ENCODE peak calls at places on chromosomes 1 and 21, in seven cellular contexts. Q is adrenal gland, J is body of pancreas, P is tibial nerve, X is A549, N is IMR-90, I is transverse colon. M is an unnamed sample.

GRCh38 chr1:112439592-112439991 is 43.6 kb downstream of the CTTNBP2NL start:
- DNase-seq in J (no peak), N (no peak), Q (no peak), I (no peak), P (no peak), X (no peak), M (no peak)

GRCh38 chr1:155513300-155513926 is 49.2 kb downstream of the ASH1L start:
- DNase-seq in J (no peak), P (no peak), X (no peak), N (peak; percentile 79), Q (peak; percentile 68), I (no peak), M (no peak)

GRCh38 chr1:18580676-18581419 is 49.8 kb upstream of the PAX7 start:
- DNase-seq in P (no peak), X (no peak), I (no peak), J (peak; percentile 27), Q (no peak), N (no peak), M (no peak)

GRCh38 chr1:200231787-200232222 is 178.0 kb downstream of the ZNF281 start:
- DNase-seq in I (no peak), Q (no peak), J (no peak), P (no peak), X (no peak), N (peak; percentile 45), M (no peak)

GRCh38 chr1:185938396-185938795 is 204.2 kb downstream of the HMCN1 start:
- DNase-seq in P (no peak), I (no peak), N (peak; percentile 4), Q (no peak), J (no peak), X (no peak), M (no peak)

GRCh38 chr1:226912587-226913176 is 27.4 kb upstream of the COQ8A start:
- DNase-seq in J (peak; percentile 86), Q (peak; percentile 85), X (peak; percentile 44), I (peak; percentile 75), P (no peak), N (peak; percentile 6), M (no peak)

GRCh38 chr1:9073148-9073547 is 3.7 kb upstream of the SLC2A5 start:
- DNase-seq in J (no peak), I (no peak), X (no peak), P (no peak), Q (no peak), N (no peak), M (no peak)

GRCh38 chr1:23964235-23964668 is 4.6 kb downstream of the PNRC2 start:
- DNase-seq in P (no peak), X (no peak), I (no peak), J (no peak), Q (no peak), N (no peak), M (no peak)

GRCh38 chr1:211259596-211260126 is 495 bp downstream of the RCOR3 start:
- DNase-seq in J (peak; percentile 56), X (peak; percentile 78), N (no peak), I (peak; percentile 61), Q (peak; percentile 74), P (peak; percentile 19), M (no peak)

GRCh38 chr1:3011631-3012510 is 9.4 kb upstream of the ACTRT2 start:
- DNase-seq in I (peak; percentile 4), Q (no peak), X (no peak), J (peak; percentile 13), P (no peak), N (no peak), M (no peak)

GRCh38 chr21:41164981-41165650 is 2.8 kb upstream of the BACE2 start:
- DNase-seq in P (peak; percentile 70), J (peak; percentile 64), N (peak; percentile 58), X (peak; percentile 56), Q (no peak), I (peak; percentile 63), M (no peak)

GRCh38 chr1:6224733-6225132 is 11.0 kb downstream of the ICMT start:
- DNase-seq in X (no peak), P (no peak), I (no peak), J (no peak), N (no peak), Q (peak; percentile 66), M (no peak)

GRCh38 chr1:66326867-66327266 is 207.1 kb upstream of the SGIP1 start:
- DNase-seq in X (no peak), N (no peak), I (no peak), J (no peak), Q (no peak), P (no peak), M (no peak)

GRCh38 chr1:80445021-80445420 is 1355.7 kb upstream of the ADGRL2 start:
- DNase-seq in X (no peak), I (no peak), J (no peak), Q (no peak), N (no peak), P (no peak), M (no peak)

GRCh38 chr21:44742418-44743153 is 31.2 kb upstream of the TSPEAR start:
- DNase-seq in Q (no peak), N (peak; percentile 4), P (no peak), J (no peak), I (no peak), X (peak; percentile 33), M (no peak)
- TF ChIP-seq CTCF in Q (no peak), N (peak; percentile 17), P (peak; percentile 4), J (no peak), I (peak; percentile 6), X (peak; percentile 48), M (no peak)

DNA sequence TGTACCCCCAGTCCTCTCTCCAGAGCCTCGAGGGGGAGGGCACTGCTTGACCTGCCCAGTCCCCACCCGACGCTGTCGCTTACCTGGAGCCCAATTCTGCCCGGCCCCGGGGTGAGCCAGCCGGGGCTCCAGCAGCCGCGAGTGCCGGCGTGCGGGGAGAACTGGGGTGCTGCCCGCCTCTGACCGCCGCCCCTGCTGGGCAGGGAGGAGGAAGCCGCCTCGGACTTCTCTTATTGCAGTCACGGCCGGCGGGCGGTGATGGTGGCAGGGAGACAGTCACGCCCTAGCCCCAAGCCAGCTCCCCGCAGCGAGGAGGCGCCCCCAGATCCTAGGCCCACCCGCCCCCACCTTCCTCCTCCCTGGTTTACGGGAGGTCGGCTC is at the start of gene FGR:
- DNase-seq in P (peak; percentile 24), X (no peak), J (no peak), Q (no peak), I (no peak), N (no peak), M (no peak)
- H3K4me1 ChIP-seq in P (peaks cover 46% of the 10 kb centered on the region), X (no peaks in the 10 kb centered on the region), J (peaks cover 13% of the 10 kb centered on the region), Q (no peaks in the 10 kb centered on the region), I (peaks cover 12% of the 10 kb centered on the region), N (no peaks in the 10 kb centered on the region), M (peaks cover 47% of the 10 kb centered on the region)

DNA sequence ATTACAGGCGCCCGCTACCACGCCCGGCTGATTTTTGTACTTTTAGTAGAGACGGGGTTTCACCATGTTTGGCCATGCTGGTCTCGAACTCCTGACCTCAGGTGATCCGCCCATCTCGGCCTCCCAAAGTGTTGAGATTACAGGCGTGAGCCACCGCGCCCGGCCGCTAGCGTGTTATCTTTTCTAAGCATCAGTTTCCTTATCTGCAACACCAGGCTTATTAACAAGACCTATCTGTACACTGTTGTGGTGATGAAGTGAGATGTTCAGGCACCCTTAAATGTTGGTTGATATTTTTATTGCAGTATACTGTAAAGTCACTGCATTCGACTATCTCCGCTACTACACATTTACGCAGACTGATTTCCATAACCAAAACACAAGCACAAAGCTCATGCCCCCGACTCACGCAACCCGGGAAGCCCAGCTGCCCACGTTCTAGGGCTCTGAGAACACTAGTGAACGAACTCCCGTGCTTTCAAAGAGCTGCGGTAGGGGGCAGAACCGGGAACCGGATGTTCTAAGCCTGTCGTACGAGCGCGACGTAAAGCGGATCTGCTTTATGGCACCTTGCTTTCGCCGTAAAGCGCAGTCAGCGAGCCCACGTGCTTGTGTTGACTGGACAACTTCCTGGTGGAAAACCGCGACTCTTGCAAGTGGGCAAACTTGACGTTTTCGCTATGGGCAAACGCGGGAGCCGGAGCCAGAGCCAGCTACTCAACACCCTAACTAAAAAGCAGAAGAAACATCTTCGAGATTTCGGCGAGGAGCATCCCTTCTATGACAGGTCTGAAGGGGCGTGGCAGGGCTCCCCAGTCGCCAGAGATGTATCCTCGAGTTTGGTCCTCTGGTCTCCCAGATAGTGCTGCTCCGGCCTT is at the start of gene UTP25:
- DNase-seq in J (peak; percentile 97), I (peak; percentile 95), X (peak; percentile 98), Q (peak; percentile 98), P (peak; percentile 97), N (peak; percentile 97), M (peak; percentile 97)
- TF ChIP-seq POLR2A in J (peak; percentile 83), I (peak; percentile 69), X (peak; percentile 67), Q (peak; percentile 51), P (no peak), N (no peak), M (no peak)

GRCh38 chr1:40691538-40692428 is at the start of gene NFYC:
- DNase-seq in N (peak; percentile 97), J (peak; percentile 98), Q (peak; percentile 99), X (peak; percentile 98), P (peak; percentile 97), I (peak; percentile 98), M (no peak)

GRCh38 chr1:40692429-40692905 is 963 bp downstream of the NFYC start:
- DNase-seq in P (peak; percentile 25), I (no peak), Q (no peak), N (peak; percentile 25), J (no peak), X (no peak), M (no peak)

GRCh38 chr1:40693425-40693824 is 1.9 kb downstream of the NFYC start:
- DNase-seq in J (no peak), X (no peak), P (no peak), Q (no peak), N (no peak), I (no peak), M (no peak)

GRCh38 chr1:40689737-40690136 is 1.8 kb upstream of the NFYC start:
- DNase-seq in N (no peak), J (no peak), X (no peak), I (no peak), P (no peak), Q (no peak), M (no peak)

GRCh38 chr1:40690919-40691537 is 476 bp upstream of the NFYC start:
- DNase-seq in P (no peak), N (no peak), Q (no peak), I (no peak), X (no peak), J (no peak), M (no peak)
- TF ChIP-seq CTCF in P (no peak), N (no peak), Q (no peak), I (no peak), X (no peak), J (no peak), M (no peak)